ENCODE peak calls at places on chromosomes 5 and 9, in five cellular contexts. J is lung microvascular endothelial cell; S is KBM-7; E is sigmoid colon; D is activated naive CD4-positive, alpha-beta T cell. Z is an unnamed sample.

GRCh38 chr5:72654231-72654630 is 147.0 kb upstream of the ZNF366 start:
- DNase-seq in J (no peak), S (no peak), E (no peak), D (no peak), Z (no peak)

GRCh38 chr9:1531411-1531903 is 481.3 kb downstream of the DMRT2 start:
- DNase-seq in J (no peak), S (no peak), E (no peak), D (no peak), Z (no peak)

GRCh38 chr5:137497396-137498290 is 1.5 kb downstream of the SPOCK1 start:
- DNase-seq in J (no peak), S (no peak), E (no peak), D (no peak), Z (no peak)

GRCh38 chr5:11596657-11597071 is 307.6 kb downstream of the CTNND2 start:
- DNase-seq in J (no peak), S (no peak), E (no peak), D (no peak), Z (no peak)

GRCh38 chr9:110036286-110036685 is 171.7 kb downstream of the C9orf152 start:
- DNase-seq in J (no peak), S (no peak), E (no peak), D (no peak), Z (no peak)

GRCh38 chr5:39274388-39275085 is 55.2 kb upstream of the FYB1 start:
- DNase-seq in J (peak), S (peak), E (no peak), D (no peak), Z (no peak)

GRCh38 chr5:109038209-109038840 is 290.6 kb downstream of the FER start:
- DNase-seq in J (peak), S (no peak), E (no peak), D (no peak), Z (peak)

GRCh38 chr5:73783823-73784222 is 157.8 kb downstream of the ARHGEF28 start:
- DNase-seq in J (peak), S (peak), E (no peak), D (no peak), Z (no peak)

GRCh38 chr5:128534729-128535128 is 3.3 kb downstream of the FBN2 start:
- DNase-seq in J (no peak), S (no peak), E (no peak), D (no peak), Z (no peak)

GRCh38 chr5:147427784-147428401 is 82.0 kb downstream of the DPYSL3 start:
- DNase-seq in J (peak), S (no peak), E (no peak), D (no peak), Z (no peak)

GRCh38 chr5:175248416-175248905 is 195.5 kb downstream of the DRD1 start:
- DNase-seq in J (no peak), S (no peak), E (no peak), D (no peak), Z (no peak)

Z was measured in pulmonary artery endothelial cell.